ENCODE peak calls at places on chromosomes 12 and 14, in six cellular contexts. F, Y, C, G, D and Z are unnamed samples.

GRCh38 chr14:99177876-99178630 is 93.9 kb downstream of the BCL11B start:
- DNase-seq in G (no peak), Y (no peak), D (no peak), C (no peak), F (no peak), Z (no peak)

GRCh38 chr12:22043943-22044342 is 2.1 kb upstream of the CMAS start:
- DNase-seq in Y (no peak), C (no peak), D (no peak), G (no peak), F (no peak), Z (no peak)

GRCh38 chr12:52633383-52633782 is 15.0 kb upstream of the KRT73 start:
- DNase-seq in D (no peak), Y (no peak), F (no peak), C (no peak), G (no peak), Z (peak; percentile 20)

GRCh38 chr12:107437954-107438353 is 247.6 kb upstream of the PWP1 start:
- DNase-seq in G (no peak), C (no peak), Y (no peak), F (no peak), D (no peak), Z (no peak)

GRCh38 chr14:24246765-24247212 is 4.4 kb upstream of the TINF2 start:
- DNase-seq in Y (no peak), D (no peak), G (peak; percentile 5), F (no peak), C (peak; percentile 58), Z (no peak)

GRCh38 chr14:34424488-34424887 is 37.6 kb downstream of the SPTSSA start:
- DNase-seq in C (no peak), G (no peak), F (no peak), D (no peak), Y (no peak), Z (no peak)

GRCh38 chr12:94951071-94951639 is 52.3 kb downstream of the NDUFA12 start:
- DNase-seq in G (no peak), D (no peak), C (no peak), Y (no peak), F (no peak), Z (no peak)

GRCh38 chr12:82414926-82415325 is 56.6 kb downstream of the METTL25 start:
- DNase-seq in D (no peak), F (no peak), Y (no peak), G (no peak), C (no peak), Z (no peak)

GRCh38 chr12:54431911-54432814 is 13.1 kb upstream of the ITGA5 start:
- DNase-seq in D (peak; percentile 46), F (peak; percentile 60), C (peak; percentile 85), Y (peak; percentile 74), G (peak; percentile 66), Z (no peak)

GRCh38 chr14:92986254-92987147 is 63.6 kb downstream of the CHGA start:
- DNase-seq in C (peak; percentile 28), D (peak; percentile 72), F (no peak), Y (peak; percentile 96), G (no peak), Z (no peak)

GRCh38 chr12:81759215-81759991 is at the start of gene PPFIA2:
- DNase-seq in C (peak; percentile 27), Y (no peak), D (no peak), F (peak; percentile 70), G (no peak), Z (no peak)

GRCh38 chr14:58669556-58670200 is 31.9 kb downstream of the DACT1 start:
- DNase-seq in G (no peak), F (no peak), D (no peak), Y (no peak), C (no peak), Z (no peak)

GRCh38 chr12:116059901-116060300 is 217.6 kb downstream of the MED13L start:
- DNase-seq in G (no peak), D (no peak), C (no peak), F (no peak), Y (no peak), Z (no peak)

GRCh38 chr12:57240069-57240921 is 10.7 kb downstream of the STAC3 start:
- DNase-seq in G (peak; percentile 70), C (peak; percentile 68), D (peak; percentile 52), Y (peak; percentile 93), F (peak; percentile 68), Z (peak; percentile 56)

GRCh38 chr12:109761631-109761950 is 48.0 kb downstream of the FAM222A start:
- DNase-seq in D (peak; percentile 11), Y (no peak), F (no peak), G (no peak), C (no peak), Z (no peak)

GRCh38 chr12:131863711-131864396 is 30.6 kb upstream of the ULK1 start:
- DNase-seq in G (no peak), C (no peak), Y (peak; percentile 66), F (no peak), D (no peak), Z (no peak)

GRCh38 chr12:96587691-96588090 is 98.3 kb downstream of the CFAP54 start:
- DNase-seq in C (peak; percentile 26), F (no peak), D (no peak), G (no peak), Y (peak; percentile 18), Z (no peak)

GRCh38 chr14:53841109-53842099 is 115.2 kb downstream of the BMP4 start:
- DNase-seq in G (no peak), Y (no peak), D (no peak), C (no peak), F (no peak), Z (no peak)

GRCh38 chr14:66056268-66056907 is 429.8 kb upstream of the CCDC196 start:
- DNase-seq in C (no peak), D (no peak), Y (no peak), F (no peak), G (peak; percentile 13), Z (no peak)

DNA sequence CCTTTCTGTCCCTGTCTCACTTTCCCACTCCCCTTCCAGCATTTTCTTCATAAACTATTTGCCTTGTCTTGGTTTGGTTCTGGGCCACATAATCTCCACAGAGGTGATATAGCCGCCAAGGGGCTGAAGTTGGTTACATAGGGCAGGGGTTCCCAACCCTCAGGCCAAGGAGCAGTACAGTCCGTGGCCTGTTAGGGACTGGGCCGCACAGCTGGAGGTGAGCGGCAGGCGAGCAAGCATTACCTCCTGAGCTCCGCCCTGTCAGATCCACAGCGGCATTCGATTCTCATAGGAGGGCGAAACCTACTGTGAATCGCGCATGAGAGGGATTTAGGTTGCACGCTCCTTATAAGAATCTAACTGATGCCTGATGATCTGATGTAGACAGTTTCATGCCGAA is 80.6 kb upstream of the HIF1A start:
- DNase-seq in C (no peak), F (no peak), G (no peak), D (no peak), Y (no peak), Z (no peak)
- H3K4me1 ChIP-seq in C (peaks cover 9% of the 10 kb centered on the region), F (peaks cover 13% of the 10 kb centered on the region), G (peaks cover under 1% of the 10 kb centered on the region), D (peaks cover 8% of the 10 kb centered on the region), Y (peaks cover 43% of the 10 kb centered on the region), Z (no peaks in the 10 kb centered on the region)

DNA sequence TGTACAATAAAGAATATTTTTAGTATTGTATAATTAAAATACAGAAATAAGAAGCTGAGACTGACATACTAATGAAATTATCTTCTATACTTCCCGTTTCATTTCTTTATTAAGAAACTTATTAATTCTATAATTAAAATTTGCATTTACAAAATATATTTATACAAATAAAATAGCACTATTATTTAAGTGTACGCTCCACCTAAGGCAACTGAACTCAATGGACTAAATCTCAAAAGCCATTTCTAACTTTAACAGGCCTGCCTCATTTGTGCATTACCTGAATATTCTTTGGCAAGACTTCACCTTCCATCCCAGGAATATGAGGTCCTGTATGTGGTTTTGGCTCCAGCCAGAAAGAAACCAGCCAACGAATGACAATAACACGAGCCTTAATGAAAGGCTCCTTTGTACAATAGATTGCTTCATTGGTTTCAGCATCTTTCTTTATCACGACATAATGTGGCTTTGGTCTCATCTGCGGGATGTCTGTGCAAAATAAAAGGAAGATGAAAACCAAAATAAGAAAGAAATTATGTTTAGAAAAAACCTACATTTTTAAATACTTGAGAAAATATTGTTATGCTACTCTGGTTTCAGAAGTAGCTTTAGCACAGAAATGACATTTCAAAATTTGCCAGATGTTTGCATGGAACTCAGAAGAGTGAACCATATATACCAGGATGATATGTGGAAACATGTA is 58.7 kb downstream of the RALGAPA1 start:
- DNase-seq in G (no peak), F (no peak), D (no peak), Y (no peak), C (no peak), Z (no peak)
- H3K4me3 ChIP-seq in G (no peak overlapping the region), F (no peak overlapping the region), D (no peak overlapping the region), Y (no peak overlapping the region), C (no peak overlapping the region), Z (no peak overlapping the region)

GRCh38 chr14:68780358-68781160 is 12.3 kb downstream of the ZFP36L1 start:
- DNase-seq in D (peak; percentile 66), Y (peak; percentile 73), F (peak; percentile 51), G (peak; percentile 68), C (peak; percentile 78), Z (peak; percentile 14)

GRCh38 chr14:68777644-68778043 is 15.2 kb downstream of the ZFP36L1 start:
- DNase-seq in D (peak; percentile 14), C (no peak), G (no peak), Y (no peak), F (no peak), Z (no peak)

GRCh38 chr14:68782091-68782981 is 10.5 kb downstream of the ZFP36L1 start:
- DNase-seq in F (no peak), D (peak; percentile 24), C (no peak), Y (no peak), G (no peak), Z (peak; percentile 47)

GRCh38 chr14:68781161-68782021 is 11.5 kb downstream of the ZFP36L1 start:
- DNase-seq in G (peak; percentile 64), C (no peak), D (peak; percentile 72), Y (no peak), F (no peak), Z (peak; percentile 84)

GRCh38 chr14:68779761-68780323 is 13.0 kb downstream of the ZFP36L1 start:
- DNase-seq in Y (peak; percentile 87), C (peak; percentile 96), G (peak; percentile 66), F (no peak), D (peak; percentile 25), Z (peak; percentile 80)
- H3K4me1 ChIP-seq in Y (peaks cover 38% of the 10 kb centered on the region), C (peaks cover 38% of the 10 kb centered on the region), G (peaks cover 42% of the 10 kb centered on the region), F (peaks cover 15% of the 10 kb centered on the region), D (peaks cover 55% of the 10 kb centered on the region), Z (peaks cover 72% of the 10 kb centered on the region)

DNA sequence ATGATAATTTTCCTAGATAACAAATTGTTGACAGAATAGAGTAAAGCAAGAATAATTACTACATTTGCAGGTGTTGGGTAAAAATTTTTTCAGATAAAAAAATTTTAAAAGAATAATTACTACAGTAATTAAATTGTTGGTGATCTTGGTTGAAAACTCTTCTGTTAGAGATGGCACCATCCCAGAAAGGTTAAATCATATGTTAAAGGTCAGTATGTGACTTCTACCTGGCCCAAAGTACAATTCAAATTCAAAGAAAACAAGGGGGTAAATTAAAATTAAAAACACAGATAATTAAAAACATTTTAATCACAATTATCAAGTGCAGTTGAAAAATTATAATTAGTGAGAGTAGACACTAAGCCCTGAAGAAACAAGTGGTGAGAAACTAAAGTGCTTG is 18.1 kb upstream of the PIK3C2G start:
- DNase-seq in C (no peak), F (no peak), G (no peak), D (no peak), Y (no peak), Z (no peak)
- H3K4me3 ChIP-seq in C (no peak overlapping the region), F (no peak overlapping the region), G (no peak overlapping the region), D (peak overlapping the region; percentile 25), Y (no peak overlapping the region), Z (no peak overlapping the region)

GRCh38 chr14:72480465-72481243 is 413.2 kb downstream of the DPF3 start:
- DNase-seq in F (no peak), Y (no peak), G (no peak), C (no peak), D (no peak), Z (no peak)
- H3K4me1 ChIP-seq in F (peaks cover 11% of the 10 kb centered on the region), Y (peaks cover 7% of the 10 kb centered on the region), G (no peaks in the 10 kb centered on the region), C (peaks cover 12% of the 10 kb centered on the region), D (no peaks in the 10 kb centered on the region), Z (peaks cover 28% of the 10 kb centered on the region)